ENCODE peak calls at places on chromosomes 11 and 22, in five cellular contexts. Q is activated CD4-positive, alpha-beta T cell treated with anti-CD3 and anti-CD28 coated beads, Interleukin-2, amount 50 U/mL, for 24 hours; X is body of pancreas; E is IMR-90; K is CD4-positive, alpha-beta T cell. R is an unnamed sample.

GRCh38 chr22:32712644-32713355 is 88.7 kb upstream of the TIMP3 start:
- DNase-seq in Q (no peak), K (no peak), E (no peak), X (no peak), R (no peak)

GRCh38 chr11:92531051-92531747 is 306.6 kb downstream of the FAT3 start:
- DNase-seq in Q (no peak), X (no peak), K (no peak), E (no peak), R (no peak)

GRCh38 chr22:45478108-45478771 is 24.4 kb upstream of the FBLN1 start:
- DNase-seq in Q (no peak), K (no peak), X (no peak), E (peak), R (no peak)

GRCh38 chr11:123231777-123232176 is 36.7 kb upstream of the CLMP start:
- DNase-seq in Q (no peak), X (no peak), K (no peak), E (no peak), R (no peak)

GRCh38 chr22:26777402-26777801 is 120.0 kb downstream of the MIAT start:
- DNase-seq in X (no peak), Q (no peak), K (no peak), E (peak), R (no peak)

GRCh38 chr22:37624017-37624365 is 15.4 kb downstream of the GGA1 start:
- DNase-seq in Q (no peak), E (no peak), X (no peak), K (no peak), R (no peak)

GRCh38 chr22:46072981-46073682 is 77.2 kb upstream of the PPARA start:
- DNase-seq in X (no peak), Q (no peak), K (peak), E (no peak), R (no peak)

GRCh38 chr22:45425101-45425500 is 11.6 kb downstream of the RIBC2 start:
- DNase-seq in K (no peak), X (no peak), E (peak), Q (no peak), R (no peak)

GRCh38 chr22:39422721-39423120 is 23.1 kb downstream of the TAB1 start:
- DNase-seq in Q (no peak), E (no peak), K (no peak), X (no peak), R (no peak)

GRCh38 chr11:102615077-102615893 is 9.8 kb downstream of the MMP20 start:
- DNase-seq in Q (no peak), E (no peak), K (no peak), X (no peak), R (no peak)

GRCh38 chr22:44067901-44068300 is 43.8 kb downstream of the PARVB start:
- DNase-seq in Q (no peak), E (no peak), X (no peak), K (no peak), R (no peak)

GRCh38 chr11:18802381-18803257 is 11.0 kb upstream of the PTPN5 start:
- DNase-seq in E (peak), X (peak), Q (no peak), K (no peak), R (no peak)

GRCh38 chr11:122491486-122491885 is 164.0 kb upstream of the UBASH3B start:
- DNase-seq in E (peak), X (no peak), K (no peak), Q (no peak), R (no peak)

GRCh38 chr11:64249563-64250405 is 1.5 kb upstream of the PLCB3 start:
- DNase-seq in Q (no peak), X (no peak), E (no peak), K (no peak), R (no peak)

GRCh38 chr22:46352691-46353386 is 17.3 kb downstream of the TRMU start:
- DNase-seq in X (peak), K (no peak), E (peak), Q (no peak), R (no peak)

GRCh38 chr22:44889233-44889878 is 120.4 kb downstream of the PHF21B start:
- DNase-seq in E (no peak), Q (no peak), K (no peak), X (no peak), R (no peak)

GRCh38 chr11:33544593-33545373 is 155.8 kb downstream of the C11orf91 start:
- DNase-seq in E (no peak), K (no peak), X (no peak), Q (no peak), R (no peak)

GRCh38 chr11:85310479-85310878 is 316.7 kb downstream of the DLG2 start:
- DNase-seq in Q (no peak), E (no peak), K (no peak), X (no peak), R (no peak)

GRCh38 chr11:2312232-2313042 is 10.6 kb downstream of the TSPAN32 start:
- DNase-seq in E (peak), X (peak), Q (no peak), K (no peak), R (no peak)

GRCh38 chr11:65133724-65134123 is 595 bp downstream of the SYVN1 start:
- DNase-seq in E (no peak), Q (no peak), X (peak), K (no peak), R (no peak)

GRCh38 chr11:63985812-63986155 is 454 bp upstream of the OTUB1 start:
- DNase-seq in Q (peak), X (no peak), K (peak), E (no peak), R (peak)

GRCh38 chr11:133326849-133327248 is 205.5 kb downstream of the OPCML start:
- DNase-seq in X (no peak), Q (no peak), E (no peak), K (no peak), R (no peak)

GRCh38 chr11:12900496-12900895 is 108.6 kb upstream of the RASSF10 start:
- DNase-seq in X (no peak), E (peak), K (no peak), Q (no peak), R (no peak)

GRCh38 chr11:17171916-17172315 is 35.9 kb downstream of the PIK3C2A start:
- DNase-seq in Q (no peak), E (peak), K (no peak), X (no peak), R (no peak)

GRCh38 chr11:70603756-70604211 is 205.5 kb downstream of the CTTN start:
- DNase-seq in E (no peak), Q (no peak), X (no peak), K (no peak), R (no peak)

GRCh38 chr11:77580712-77581337 is 8.9 kb upstream of the AQP11 start:
- DNase-seq in E (peak), Q (no peak), X (no peak), K (no peak), R (no peak)

GRCh38 chr11:31419669-31420068 is 50.0 kb downstream of the DNAJC24 start:
- DNase-seq in K (no peak), Q (no peak), X (no peak), E (peak), R (no peak)

GRCh38 chr11:100396281-100396680 is 290.8 kb upstream of the ARHGAP42 start:
- DNase-seq in Q (no peak), X (no peak), K (no peak), E (no peak), R (no peak)

GRCh38 chr11:99268895-99269294 is 248.1 kb downstream of the CNTN5 start:
- DNase-seq in Q (no peak), E (no peak), X (no peak), K (no peak), R (no peak)

GRCh38 chr11:114896594-114896993 is 218.3 kb downstream of the NXPE2 start:
- DNase-seq in Q (no peak), K (no peak), X (no peak), E (no peak), R (no peak)

GRCh38 chr22:22372063-22372462 is 127.5 kb downstream of the VPREB1 start:
- DNase-seq in Q (no peak), K (no peak), E (no peak), X (no peak), R (no peak)

GRCh38 chr11:66333896-66334604 is 2.2 kb downstream of the RIN1 start:
- DNase-seq in E (no peak), K (no peak), Q (no peak), X (no peak), R (no peak)

GRCh38 chr11:2515401-2516275 is 70.8 kb downstream of the KCNQ1 start:
- DNase-seq in X (peak), K (peak), E (no peak), Q (no peak), R (peak)

GRCh38 chr11:126090452-126090851 is 27.8 kb upstream of the CDON start:
- DNase-seq in K (no peak), Q (no peak), E (no peak), X (no peak), R (no peak)

R was measured in central memory CD8-positive, alpha-beta T cell.